ENCODE peak calls at places on chromosomes 1 and 21, in six cellular contexts. D, H, X, E, U and O are unnamed samples.

GRCh38 chr1:154657547-154657946 is 49.6 kb upstream of the ADAR start:
- ATAC-seq in D (no peak), H (no peak), X (no peak), E (no peak), U (peak; percentile 54), O (no peak)

GRCh38 chr1:221824025-221824424 is 82.1 kb upstream of the DUSP10 start:
- ATAC-seq in D (peak; percentile 79), H (peak; percentile 67), X (peak; percentile 36), E (no peak), U (no peak), O (no peak)

GRCh38 chr1:109628540-109629321 is 9.1 kb downstream of the AMPD2 start:
- ATAC-seq in D (no peak), H (peak; percentile 40), X (no peak), E (no peak), U (no peak), O (no peak)

GRCh38 chr1:157842939-157843338 is 1.3 kb upstream of the CD5L start:
- ATAC-seq in D (no peak), H (no peak), X (no peak), E (no peak), U (no peak), O (no peak)

GRCh38 chr1:203037509-203038190 is 11.4 kb downstream of the PPFIA4 start:
- ATAC-seq in D (no peak), H (no peak), X (no peak), E (no peak), U (no peak), O (no peak)

GRCh38 chr1:12501661-12502060 is 116.3 kb downstream of the DHRS3 start:
- ATAC-seq in D (no peak), H (no peak), X (no peak), E (no peak), U (no peak), O (no peak)

GRCh38 chr1:25256578-25257129 is 9.4 kb upstream of the RSRP1 start:
- ATAC-seq in D (no peak), H (no peak), X (no peak), E (no peak), U (peak; percentile 19), O (no peak)

GRCh38 chr1:50873458-50874187 is 86.4 kb downstream of the FAF1 start:
- ATAC-seq in D (peak; percentile 99), H (peak; percentile 95), X (no peak), E (no peak), U (peak; percentile 96), O (no peak)

GRCh38 chr1:25760122-25760719 is 39.8 kb upstream of the SELENON start:
- ATAC-seq in D (no peak), H (no peak), X (no peak), E (no peak), U (peak; percentile 54), O (no peak)

GRCh38 chr1:64892576-64893573 is 73.5 kb downstream of the JAK1 start:
- ATAC-seq in D (peak; percentile 35), H (no peak), X (no peak), E (no peak), U (peak; percentile 9), O (no peak)

GRCh38 chr1:111586112-111586511 is 33.5 kb upstream of the RAP1A start:
- ATAC-seq in D (no peak), H (no peak), X (no peak), E (no peak), U (no peak), O (no peak)

GRCh38 chr1:158089925-158090675 is 90.6 kb upstream of the CD1D start:
- ATAC-seq in D (no peak), H (no peak), X (no peak), E (no peak), U (no peak), O (no peak)

GRCh38 chr1:206679738-206680211 is 4.9 kb upstream of the MAPKAPK2 start:
- ATAC-seq in D (peak; percentile 92), H (no peak), X (no peak), E (no peak), U (no peak), O (no peak)

GRCh38 chr1:152514715-152515453 is 602 bp downstream of the CRCT1 start:
- ATAC-seq in D (no peak), H (no peak), X (no peak), E (no peak), U (no peak), O (no peak)

GRCh38 chr1:6222644-6223043 is 13.1 kb downstream of the ICMT start:
- ATAC-seq in D (no peak), H (peak; percentile 19), X (no peak), E (no peak), U (no peak), O (peak; percentile 41)

GRCh38 chr1:93614550-93615200 is 67.0 kb downstream of the BCAR3 start:
- ATAC-seq in D (no peak), H (no peak), X (no peak), E (no peak), U (no peak), O (no peak)

GRCh38 chr1:111895456-111895855 is 94.0 kb downstream of the KCND3 start:
- ATAC-seq in D (no peak), H (no peak), X (no peak), E (no peak), U (no peak), O (no peak)

GRCh38 chr1:35506960-35507901 is 50.0 kb downstream of the KIAA0319L start:
- ATAC-seq in D (peak; percentile 60), H (no peak), X (no peak), E (no peak), U (peak; percentile 11), O (no peak)

GRCh38 chr1:8602471-8603219 is 214.8 kb downstream of the RERE start:
- ATAC-seq in D (no peak), H (no peak), X (no peak), E (no peak), U (no peak), O (no peak)

GRCh38 chr1:23809751-23810171 is 9.2 kb upstream of the GALE start:
- ATAC-seq in D (peak; percentile 95), H (peak; percentile 91), X (peak; percentile 85), E (peak; percentile 89), U (peak; percentile 96), O (peak; percentile 74)

GRCh38 chr1:165857046-165857801 is 29.8 kb downstream of the UCK2 start:
- ATAC-seq in D (peak; percentile 90), H (peak; percentile 57), X (no peak), E (peak; percentile 77), U (peak; percentile 40), O (no peak)

DNA sequence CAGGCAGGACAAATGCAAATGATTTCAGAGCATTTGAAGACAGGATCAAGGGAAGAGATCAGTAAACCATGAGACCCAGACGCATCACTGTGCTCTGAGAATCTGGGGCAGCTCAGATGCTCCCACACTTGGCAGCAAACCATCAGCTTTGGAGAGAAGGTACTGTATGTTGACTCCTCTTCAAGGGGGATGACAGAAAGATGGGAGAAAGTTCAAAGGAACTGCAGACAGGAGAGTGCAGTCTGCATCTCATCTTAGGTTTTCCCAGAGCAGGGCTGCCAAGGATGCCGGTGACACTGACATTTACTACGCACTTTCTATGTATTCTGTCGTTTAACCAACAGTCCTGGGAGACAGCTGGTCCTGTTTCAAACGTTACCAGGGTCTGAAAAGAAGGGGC is 35.8 kb downstream of the OLFML2B start:
- ATAC-seq in D (no peak), H (no peak), X (no peak), E (no peak), U (no peak), O (no peak)
- TF ChIP-seq EP300 in D (no peak), H (no peak), X (no peak), E (no peak), U (no peak), O (no peak)

GRCh38 chr1:89277725-89278124 is 5.1 kb upstream of the GBP5 start:
- ATAC-seq in D (no peak), H (no peak), X (no peak), E (no peak), U (no peak), O (no peak)

GRCh38 chr1:89279011-89279466 is 6.4 kb upstream of the GBP5 start:
- ATAC-seq in D (peak; percentile 47), H (no peak), X (no peak), E (no peak), U (no peak), O (no peak)

GRCh38 chr1:89274431-89274857 is 1.8 kb upstream of the GBP5 start:
- ATAC-seq in D (peak; percentile 26), H (no peak), X (no peak), E (no peak), U (no peak), O (peak; percentile 72)

GRCh38 chr1:89273324-89273778 is 691 bp upstream of the GBP5 start:
- ATAC-seq in D (no peak), H (no peak), X (no peak), E (peak; percentile 29), U (no peak), O (no peak)

GRCh38 chr1:89276690-89277089 is 4.0 kb upstream of the GBP5 start:
- ATAC-seq in D (peak; percentile 65), H (peak; percentile 30), X (no peak), E (peak; percentile 39), U (peak; percentile 37), O (no peak)
- TF ChIP-seq CTCF in D (peak; percentile 30), H (no peak), X (no peak), E (peak; percentile 18), U (peak; percentile 17), O (no peak)

GRCh38 chr21:34877485-34878128 is 171.5 kb downstream of the RUNX1 start:
- ATAC-seq in D (no peak), H (no peak), X (peak; percentile 74), E (no peak), U (no peak), O (no peak)
- TF ChIP-seq EP300 in D (no peak), H (no peak), X (no peak), E (no peak), U (no peak), O (no peak)

GRCh38 chr1:37860346-37860666 is 914 bp upstream of the MTF1 start:
- ATAC-seq in D (no peak), H (no peak), X (no peak), E (no peak), U (peak; percentile 0), O (no peak)
- TF ChIP-seq CTCF in D (no peak), H (no peak), X (no peak), E (no peak), U (peak; percentile 7), O (no peak)

DNA sequence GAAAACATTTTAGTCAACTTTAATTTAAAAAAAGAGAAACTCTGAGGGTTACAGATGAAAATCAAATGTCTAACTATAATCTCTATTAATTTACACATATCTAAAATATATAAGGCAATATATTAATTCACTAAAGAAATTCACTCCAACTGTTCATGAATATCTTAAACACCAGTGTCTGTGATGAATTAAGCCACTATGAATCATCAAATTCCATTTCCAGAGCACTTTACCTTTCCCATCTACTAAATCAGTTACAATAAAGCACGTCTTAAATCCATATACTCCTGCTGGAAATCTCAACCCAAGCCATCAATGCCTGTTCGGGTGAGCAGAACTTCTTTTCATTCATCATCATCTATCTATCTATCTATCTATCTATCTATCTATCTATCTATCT is 4.3 kb downstream of the TAF5L start:
- ATAC-seq in D (no peak), H (no peak), X (no peak), E (no peak), U (no peak), O (no peak)
- TF ChIP-seq EP300 in D (no peak), H (no peak), X (no peak), E (no peak), U (no peak), O (no peak)

GRCh38 chr1:153598309-153599172 is 14.4 kb downstream of the S100A16 start:
- ATAC-seq in D (peak; percentile 99), H (no peak), X (no peak), E (no peak), U (no peak), O (peak; percentile 48)
- TF ChIP-seq CTCF in D (no peak), H (no peak), X (no peak), E (no peak), U (no peak), O (no peak)